ENCODE peak calls at places on chromosomes 16 and 17, in ten cellular contexts. E, P, Z, S, Y, G, I, N, V and Q are unnamed samples.

GRCh38 chr17:81713556-81714411 is 1.7 kb downstream of the SLC25A10 start:
- DNase-seq in E (no peak), P (no peak), Z (no peak), S (no peak), Y (no peak), G (no peak), I (no peak), N (no peak), V (peak; percentile 34), Q (peak; percentile 55)

GRCh38 chr16:71626018-71626857 is at the start of gene MARVELD3:
- DNase-seq in E (no peak), P (no peak), Z (no peak), S (peak; percentile 21), Y (no peak), G (no peak), I (no peak), N (no peak), V (peak; percentile 89), Q (peak; percentile 94)

GRCh38 chr16:77555101-77555500 is 120.3 kb upstream of the ADAMTS18 start:
- DNase-seq in E (no peak), P (no peak), Z (no peak), S (no peak), Y (no peak), G (no peak), I (no peak), N (no peak), V (no peak), Q (no peak)

GRCh38 chr16:86377251-86378022 is 132.9 kb upstream of the FOXF1 start:
- DNase-seq in E (no peak), P (no peak), Z (no peak), S (no peak), Y (no peak), G (no peak), I (no peak), N (no peak), V (no peak), Q (no peak)

GRCh38 chr17:3937359-3937758 is 21.1 kb upstream of the P2RX1 start:
- DNase-seq in E (no peak), P (no peak), Z (no peak), S (no peak), Y (no peak), G (no peak), I (no peak), N (no peak), V (no peak), Q (no peak)

GRCh38 chr16:77738706-77739105 is 16.4 kb downstream of the NUDT7 start:
- DNase-seq in E (no peak), P (no peak), Z (no peak), S (no peak), Y (no peak), G (no peak), I (no peak), N (no peak), V (no peak), Q (no peak)

GRCh38 chr17:63841350-63842172 is 924 bp downstream of the SMARCD2 start:
- DNase-seq in E (no peak), P (peak; percentile 65), Z (peak; percentile 47), S (no peak), Y (no peak), G (no peak), I (peak; percentile 31), N (no peak), V (no peak), Q (peak; percentile 47)

GRCh38 chr17:47741793-47742145 is 8.7 kb downstream of the TBX21 start:
- DNase-seq in E (no peak), P (no peak), Z (no peak), S (no peak), Y (no peak), G (no peak), I (no peak), N (no peak), V (no peak), Q (no peak)

GRCh38 chr16:1392826-1393225 is 21.7 kb downstream of the UNKL start:
- DNase-seq in E (no peak), P (no peak), Z (no peak), S (no peak), Y (no peak), G (no peak), I (no peak), N (no peak), V (no peak), Q (no peak)

GRCh38 chr17:65542595-65542994 is 18.9 kb downstream of the AXIN2 start:
- DNase-seq in E (no peak), P (no peak), Z (no peak), S (no peak), Y (no peak), G (no peak), I (no peak), N (no peak), V (peak; percentile 73), Q (no peak)

GRCh38 chr17:77875051-77875780 is 83.3 kb upstream of the TNRC6C start:
- DNase-seq in E (no peak), P (no peak), Z (peak; percentile 51), S (no peak), Y (no peak), G (no peak), I (no peak), N (no peak), V (peak; percentile 11), Q (peak; percentile 75)

GRCh38 chr17:55086635-55087058 is 118.1 kb downstream of the STXBP4 start:
- DNase-seq in E (no peak), P (no peak), Z (peak; percentile 91), S (no peak), Y (no peak), G (no peak), I (no peak), N (no peak), V (no peak), Q (no peak)

GRCh38 chr16:87075319-87075860 is 241.8 kb downstream of the C16orf95 start:
- DNase-seq in E (no peak), P (no peak), Z (no peak), S (no peak), Y (no peak), G (no peak), I (no peak), N (no peak), V (no peak), Q (no peak)

GRCh38 chr17:39174907-39175694 is 9.1 kb upstream of the ARL5C start:
- DNase-seq in E (peak; percentile 66), P (peak; percentile 86), Z (peak; percentile 63), S (peak; percentile 71), Y (no peak), G (no peak), I (peak; percentile 87), N (peak; percentile 69), V (peak; percentile 33), Q (peak; percentile 84)

GRCh38 chr17:18362509-18363020 is 785 bp downstream of the SHMT1 start:
- DNase-seq in E (peak; percentile 70), P (peak; percentile 74), Z (peak; percentile 18), S (no peak), Y (peak; percentile 63), G (no peak), I (peak; percentile 9), N (peak; percentile 20), V (peak; percentile 32), Q (peak; percentile 31)

GRCh38 chr16:239948-240277 is 5.3 kb downstream of the FAM234A start:
- DNase-seq in E (no peak), P (no peak), Z (no peak), S (no peak), Y (no peak), G (no peak), I (no peak), N (no peak), V (no peak), Q (peak; percentile 23)

GRCh38 chr16:10866196-10866976 is 10.6 kb upstream of the CIITA start:
- DNase-seq in E (no peak), P (peak; percentile 69), Z (peak; percentile 2), S (no peak), Y (no peak), G (no peak), I (no peak), N (no peak), V (no peak), Q (no peak)

GRCh38 chr16:9437115-9437514 is 345.7 kb downstream of the HAPSTR1 start:
- DNase-seq in E (no peak), P (no peak), Z (no peak), S (no peak), Y (no peak), G (no peak), I (no peak), N (no peak), V (no peak), Q (peak; percentile 51)

GRCh38 chr17:77959926-77960521 is 1.5 kb downstream of the TNRC6C start:
- DNase-seq in E (peak; percentile 68), P (no peak), Z (peak; percentile 58), S (no peak), Y (no peak), G (no peak), I (peak; percentile 29), N (no peak), V (no peak), Q (no peak)

GRCh38 chr17:31532161-31532515 is 140.7 kb downstream of the RAB11FIP4 start:
- DNase-seq in E (no peak), P (no peak), Z (no peak), S (no peak), Y (no peak), G (no peak), I (no peak), N (no peak), V (no peak), Q (no peak)

GRCh38 chr17:34015253-34015652 is 239.8 kb upstream of the CCL2 start:
- DNase-seq in E (no peak), P (no peak), Z (no peak), S (no peak), Y (no peak), G (no peak), I (no peak), N (no peak), V (no peak), Q (no peak)